ENCODE peak calls at places on chromosomes 4 and X, in eight cellular contexts. B, R, W, G, C, Y, N and Q are unnamed samples. For H3K9me3 and H3K27me3, the result is how much of the 10 kb centered on the place peaks cover.

GRCh38 chr4:157674699-157675098 is 454.2 kb downstream of the GRIA2 start:
- DNase-seq in R (no peak), G (no peak), B (no peak), C (no peak), Y (no peak), W (no peak), N (no peak), Q (no peak)

GRCh38 chr4:56786955-56787354 is 34.5 kb downstream of the SPINK2 start:
- DNase-seq in Y (no peak), B (peak), N (peak), C (peak), R (peak), G (peak), W (peak), Q (no peak)

GRCh38 chrX:39859991-39860861 is 237.5 kb downstream of the BCOR start:
- DNase-seq in C (peak), R (no peak), G (peak), W (no peak), N (peak), Y (peak), B (no peak), Q (peak)

GRCh38 chr4:158162637-158163036 is 10.2 kb downstream of the GASK1B start:
- DNase-seq in C (no peak), B (no peak), R (no peak), Y (no peak), W (no peak), G (no peak), N (no peak), Q (no peak)

GRCh38 chr4:147060171-147060931 is 114.7 kb upstream of the TTC29 start:
- DNase-seq in C (no peak), B (no peak), G (no peak), Y (no peak), N (no peak), R (no peak), W (no peak), Q (no peak)

GRCh38 chrX:47458528-47458927 is 24.5 kb downstream of the ZNF41 start:
- DNase-seq in C (no peak), R (no peak), N (no peak), B (no peak), Y (no peak), G (no peak), W (no peak), Q (peak)

GRCh38 chrX:9746148-9746880 is 19.3 kb downstream of the GPR143 start:
- DNase-seq in N (no peak), C (peak), B (no peak), Y (no peak), R (no peak), W (no peak), G (no peak), Q (no peak)

GRCh38 chr4:95506264-95506663 is 42.5 kb downstream of the UNC5C start:
- DNase-seq in G (no peak), N (no peak), C (peak), W (no peak), Y (no peak), R (no peak), B (no peak), Q (no peak)

GRCh38 chrX:39749728-39750127 is 348.0 kb downstream of the BCOR start:
- DNase-seq in B (no peak), Y (no peak), R (no peak), C (no peak), G (no peak), W (no peak), N (no peak), Q (no peak)

GRCh38 chrX:78104447-78105176 is 564 bp downstream of the PGK1 start:
- DNase-seq in Y (peak), B (peak), N (peak), G (peak), W (peak), C (peak), R (peak), Q (peak)

GRCh38 chr4:70511365-70511764 is 7.0 kb upstream of the AMTN start:
- DNase-seq in R (no peak), W (no peak), C (peak), Y (no peak), B (no peak), N (no peak), G (no peak), Q (no peak)

GRCh38 chrX:129495941-129496340 is 27.3 kb downstream of the SMARCA1 start:
- DNase-seq in N (no peak), C (peak), B (no peak), W (no peak), R (no peak), G (no peak), Y (no peak), Q (no peak)

DNA sequence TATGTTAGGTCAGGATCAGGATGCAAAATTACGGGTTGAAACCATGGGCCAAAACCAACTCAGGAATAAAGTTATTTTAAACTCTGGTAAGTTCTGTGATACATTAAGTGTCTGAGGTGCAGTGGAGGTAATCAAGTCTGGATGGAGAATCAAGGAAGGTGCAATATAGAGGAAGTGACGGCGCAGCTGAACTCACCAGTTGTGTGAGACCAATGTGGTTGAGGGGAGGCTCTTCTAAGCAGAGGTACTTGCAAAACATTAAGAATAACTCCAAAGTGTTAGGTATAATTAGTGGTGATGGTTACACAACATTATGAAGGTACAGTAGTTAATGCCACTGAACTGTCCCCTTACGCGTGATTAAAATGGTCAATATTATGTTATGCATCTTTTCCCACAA is 19.7 kb downstream of the GAB3 start:
- DNase-seq in Y (no peak), W (no peak), G (no peak), B (no peak), R (no peak), C (no peak), N (no peak), Q (peak)
- H3K9me3 ChIP-seq in Y (under half), W (under half), G (under half), B (under half), R (under half), C (under half), N (under half), Q (under half)

GRCh38 chr4:84875636-84876371 is 90.7 kb downstream of the WDFY3 start:
- DNase-seq in C (no peak), N (no peak), B (no peak), W (no peak), G (no peak), Y (no peak), R (no peak), Q (no peak)

GRCh38 chr4:84877051-84877833 is 89.2 kb downstream of the WDFY3 start:
- DNase-seq in C (peak), N (no peak), W (no peak), B (no peak), G (no peak), R (no peak), Y (no peak), Q (no peak)

GRCh38 chr4:84879651-84880200 is 86.8 kb downstream of the WDFY3 start:
- DNase-seq in B (no peak), G (no peak), W (no peak), R (no peak), N (no peak), C (peak), Y (no peak), Q (no peak)

GRCh38 chr4:84878090-84878489 is 88.4 kb downstream of the WDFY3 start:
- DNase-seq in G (no peak), N (no peak), R (no peak), W (no peak), C (peak), Y (no peak), B (no peak), Q (no peak)

GRCh38 chr4:84878541-84878940 is 87.9 kb downstream of the WDFY3 start:
- DNase-seq in C (no peak), N (no peak), W (no peak), G (no peak), R (no peak), Y (no peak), B (no peak), Q (no peak)
- H3K27ac ChIP-seq in C (no peak), N (no peak), W (no peak), G (no peak), R (no peak), Y (no peak), B (no peak), Q (no peak)

GRCh38 chr4:121594796-121595526 is 101.8 kb downstream of the ANXA5 start:
- DNase-seq in W (no peak), B (no peak), Y (no peak), R (no peak), G (no peak), N (no peak), C (peak), Q (no peak)
- H3K27me3 ChIP-seq in W (under half), B (under half), Y (under half), R (under half), G (under half), N (under half), C (under half), Q (under half)

GRCh38 chr4:8846864-8847263 is 24.8 kb downstream of the HMX1 start:
- DNase-seq in B (no peak), G (no peak), Y (no peak), W (peak), R (no peak), C (no peak), N (no peak), Q (no peak)

GRCh38 chr4:8846046-8846720 is 25.5 kb downstream of the HMX1 start:
- DNase-seq in W (peak), B (no peak), N (no peak), Y (no peak), G (no peak), C (no peak), R (no peak), Q (no peak)

GRCh38 chr4:8847331-8847730 is 24.3 kb downstream of the HMX1 start:
- DNase-seq in Y (no peak), W (peak), C (no peak), B (no peak), R (no peak), N (no peak), G (no peak), Q (no peak)

GRCh38 chr4:8848507-8849265 is 23.0 kb downstream of the HMX1 start:
- DNase-seq in N (no peak), R (no peak), Y (no peak), C (no peak), G (no peak), B (no peak), W (no peak), Q (no peak)

GRCh38 chr4:8847764-8848163 is 23.9 kb downstream of the HMX1 start:
- DNase-seq in G (no peak), C (no peak), Y (no peak), R (no peak), B (no peak), N (no peak), W (peak), Q (no peak)
- H3K9me3 ChIP-seq in G (under half), C (under half), Y (under half), R (under half), B (under half), N (under half), W (under half), Q (under half)

GRCh38 chrX:154819771-154820341 is 14.6 kb upstream of the MPP1 start:
- DNase-seq in R (no peak), B (no peak), W (no peak), N (no peak), G (no peak), Y (no peak), C (no peak), Q (no peak)
- H3K27ac ChIP-seq in R (no peak), B (no peak), W (no peak), N (no peak), G (no peak), Y (no peak), C (no peak), Q (no peak)

GRCh38 chr4:19993222-19993621 is 258.5 kb upstream of the SLIT2 start:
- DNase-seq in N (no peak), R (no peak), B (no peak), Y (no peak), G (no peak), C (no peak), W (no peak), Q (no peak)
- H3K27me3 ChIP-seq in N (under half), R (under half), B (under half), Y (under half), G (under half), C (under half), W (under half), Q (under half)

GRCh38 chr4:107444-108429 is 16.6 kb upstream of the ZNF718 start:
- DNase-seq in R (no peak), N (no peak), C (no peak), W (no peak), G (no peak), B (no peak), Y (no peak), Q (no peak)
- H3K9me3 ChIP-seq in R (under half), N (under half), C (under half), W (under half), G (half or more), B (half or more), Y (under half), Q (under half)

DNA sequence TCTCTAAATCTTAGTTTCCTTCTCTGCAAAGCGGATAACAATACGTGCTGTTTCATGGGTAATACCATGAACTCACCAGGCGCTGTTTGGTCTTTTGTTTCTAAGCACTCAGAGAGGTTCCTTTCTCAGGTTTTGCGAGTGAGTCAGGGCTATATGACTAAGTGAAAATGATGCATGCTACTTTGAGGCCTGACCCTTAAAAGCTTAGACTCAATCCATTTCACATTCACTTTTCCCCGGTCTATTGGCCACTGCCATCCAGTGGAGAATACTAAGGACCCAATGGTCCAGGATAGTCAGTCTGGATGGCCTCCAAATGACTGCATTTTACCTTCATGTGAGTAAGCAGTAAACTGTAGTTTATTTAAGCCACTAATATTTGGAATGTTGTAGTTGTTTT is 400.8 kb upstream of the SLIT2 start:
- DNase-seq in B (no peak), Y (no peak), G (no peak), N (no peak), W (no peak), R (no peak), C (peak), Q (no peak)
- H3K27ac ChIP-seq in B (no peak), Y (no peak), G (no peak), N (no peak), W (no peak), R (no peak), C (peak), Q (no peak)